ENCODE peak calls at places on chromosomes 16 and 17, in nine cellular contexts. Y, E, R, I, L, K, O, Q and F are unnamed samples.
A peak's percentile ranks its signal among the peaks of the same experiment; 100 is the strongest.

GRCh38 chr16:86836503-86837125 is 258.3 kb downstream of the FOXL1 start:
- DNase-seq in Y (no peak), E (no peak), R (no peak), I (no peak), L (no peak), K (no peak), O (no peak), Q (no peak), F (no peak)

GRCh38 chr16:25038239-25038954 is 23.2 kb upstream of the ARHGAP17 start:
- DNase-seq in Y (no peak), E (no peak), R (peak; percentile 45), I (no peak), L (no peak), K (no peak), O (no peak), Q (no peak), F (no peak)

GRCh38 chr16:2507052-2507678 is 6.6 kb upstream of the ATP6V0C start:
- DNase-seq in Y (no peak), E (peak; percentile 85), R (peak; percentile 81), I (no peak), L (no peak), K (no peak), O (no peak), Q (peak; percentile 65), F (peak; percentile 45)

GRCh38 chr16:81576696-81577095 is 132.1 kb downstream of the CMIP start:
- DNase-seq in Y (no peak), E (no peak), R (no peak), I (no peak), L (no peak), K (no peak), O (no peak), Q (no peak), F (no peak)

GRCh38 chr16:8572919-8573724 is 17.2 kb downstream of the TMEM114 start:
- DNase-seq in Y (peak; percentile 42), E (no peak), R (peak; percentile 46), I (no peak), L (peak; percentile 29), K (no peak), O (peak; percentile 41), Q (peak; percentile 41), F (no peak)

GRCh38 chr16:49959552-49960277 is 65.3 kb upstream of the CNEP1R1 start:
- DNase-seq in Y (no peak), E (no peak), R (no peak), I (no peak), L (no peak), K (no peak), O (peak; percentile 59), Q (no peak), F (no peak)

GRCh38 chr16:84074721-84075120 is 32.1 kb upstream of the SLC38A8 start:
- DNase-seq in Y (no peak), E (no peak), R (no peak), I (no peak), L (no peak), K (no peak), O (no peak), Q (no peak), F (no peak)

GRCh38 chr16:81276323-81276722 is 37.8 kb downstream of the BCO1 start:
- DNase-seq in Y (no peak), E (no peak), R (no peak), I (no peak), L (no peak), K (no peak), O (no peak), Q (no peak), F (no peak)

GRCh38 chr17:78879679-78880186 is 23.3 kb downstream of the CEP295NL start:
- DNase-seq in Y (peak; percentile 66), E (peak; percentile 76), R (no peak), I (no peak), L (no peak), K (peak; percentile 20), O (no peak), Q (no peak), F (peak; percentile 81)

GRCh38 chr17:9475259-9475658 is 100.4 kb downstream of the STX8 start:
- DNase-seq in Y (no peak), E (no peak), R (no peak), I (no peak), L (no peak), K (no peak), O (no peak), Q (no peak), F (no peak)

GRCh38 chr16:23905027-23905426 is 69.2 kb downstream of the PRKCB start:
- DNase-seq in Y (peak; percentile 80), E (no peak), R (no peak), I (peak; percentile 70), L (no peak), K (no peak), O (peak; percentile 84), Q (no peak), F (peak; percentile 63)

GRCh38 chr16:57669476-57670162 is 1.5 kb downstream of the ADGRG3 start:
- DNase-seq in Y (no peak), E (no peak), R (no peak), I (no peak), L (no peak), K (no peak), O (no peak), Q (no peak), F (no peak)

GRCh38 chr16:52068447-52069074 is 478.4 kb downstream of the TOX3 start:
- DNase-seq in Y (peak; percentile 66), E (no peak), R (no peak), I (no peak), L (no peak), K (no peak), O (peak; percentile 51), Q (peak; percentile 10), F (no peak)

GRCh38 chr16:85945424-85945751 is 46.4 kb downstream of the IRF8 start:
- DNase-seq in Y (no peak), E (no peak), R (no peak), I (no peak), L (no peak), K (no peak), O (no peak), Q (no peak), F (no peak)

GRCh38 chr16:74700206-74701040 is at the start of gene MLKL:
- DNase-seq in Y (peak; percentile 58), E (peak; percentile 83), R (peak; percentile 53), I (peak; percentile 78), L (peak; percentile 31), K (peak; percentile 64), O (peak; percentile 44), Q (peak; percentile 35), F (peak; percentile 85)

GRCh38 chr16:79089735-79090284 is 510.7 kb downstream of the MAF start:
- DNase-seq in Y (no peak), E (no peak), R (peak; percentile 10), I (no peak), L (no peak), K (peak; percentile 37), O (no peak), Q (peak; percentile 80), F (peak; percentile 44)

GRCh38 chr16:31351937-31352315 is 3.0 kb upstream of the ITGAX start:
- DNase-seq in Y (no peak), E (no peak), R (no peak), I (no peak), L (no peak), K (no peak), O (no peak), Q (no peak), F (peak; percentile 74)

GRCh38 chr16:9900576-9900975 is 281.7 kb downstream of the GRIN2A start:
- DNase-seq in Y (no peak), E (no peak), R (no peak), I (no peak), L (no peak), K (no peak), O (no peak), Q (no peak), F (no peak)

GRCh38 chr17:43814714-43815113 is 18.2 kb downstream of the MPP3 start:
- DNase-seq in Y (no peak), E (no peak), R (no peak), I (no peak), L (no peak), K (no peak), O (no peak), Q (no peak), F (no peak)
- H3K27ac ChIP-seq in Y (no peak overlapping the region), E (no peak overlapping the region), R (no peak overlapping the region), I (no peak overlapping the region), L (no peak overlapping the region), K (no peak overlapping the region), O (no peak overlapping the region), Q (no peak overlapping the region), F (no peak overlapping the region)

DNA sequence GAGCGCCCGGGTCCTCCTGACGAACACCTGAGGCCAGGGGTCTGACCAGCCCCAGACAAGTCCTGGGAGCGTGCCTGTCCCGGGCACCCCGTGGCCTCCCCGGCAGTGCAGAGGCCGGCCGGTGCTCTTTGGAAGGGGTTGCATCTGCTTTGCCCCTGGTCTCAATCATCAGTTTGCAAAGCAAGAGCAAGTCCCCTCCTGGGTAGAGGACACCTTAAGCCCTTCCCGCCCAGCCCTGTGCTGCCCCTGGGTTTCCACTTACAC is 11.6 kb upstream of the CAPN15 start:
- DNase-seq in Y (no peak), E (no peak), R (no peak), I (no peak), L (no peak), K (no peak), O (no peak), Q (no peak), F (peak; percentile 66)
- H3K4me1 ChIP-seq in Y (no peaks in the 10 kb centered on the region), E (no peaks in the 10 kb centered on the region), R (no peaks in the 10 kb centered on the region), I (no peaks in the 10 kb centered on the region), L (no peaks in the 10 kb centered on the region), K (no peaks in the 10 kb centered on the region), O (no peaks in the 10 kb centered on the region), Q (no peaks in the 10 kb centered on the region), F (no peaks in the 10 kb centered on the region)

DNA sequence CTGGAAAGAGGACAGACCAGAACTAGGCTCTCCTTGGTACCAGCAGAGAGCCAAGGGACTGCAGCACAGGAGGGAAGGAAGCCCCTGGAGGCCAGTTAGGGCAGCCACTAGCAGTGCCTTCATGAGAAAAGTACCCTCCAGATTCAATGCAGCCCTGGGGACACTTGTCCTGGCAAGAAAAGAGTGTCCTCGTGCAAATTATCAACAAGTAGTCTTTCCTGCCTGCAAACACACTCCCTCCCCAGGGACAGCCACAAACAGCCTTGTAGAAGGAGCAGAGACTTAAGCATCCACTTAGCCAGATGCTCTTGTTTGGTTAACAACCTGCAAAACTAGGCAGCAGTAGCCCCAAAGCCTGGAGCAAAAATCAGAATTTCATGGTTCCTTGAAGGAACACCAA is 24.3 kb downstream of the CENPV start:
- DNase-seq in Y (no peak), E (no peak), R (no peak), I (peak; percentile 21), L (no peak), K (no peak), O (no peak), Q (no peak), F (peak; percentile 21)
- TF ChIP-seq CTCF in Y (no peak), E (no peak), R (no peak), I (no peak), L (no peak), K (no peak), O (no peak), Q (no peak), F (no peak)

DNA sequence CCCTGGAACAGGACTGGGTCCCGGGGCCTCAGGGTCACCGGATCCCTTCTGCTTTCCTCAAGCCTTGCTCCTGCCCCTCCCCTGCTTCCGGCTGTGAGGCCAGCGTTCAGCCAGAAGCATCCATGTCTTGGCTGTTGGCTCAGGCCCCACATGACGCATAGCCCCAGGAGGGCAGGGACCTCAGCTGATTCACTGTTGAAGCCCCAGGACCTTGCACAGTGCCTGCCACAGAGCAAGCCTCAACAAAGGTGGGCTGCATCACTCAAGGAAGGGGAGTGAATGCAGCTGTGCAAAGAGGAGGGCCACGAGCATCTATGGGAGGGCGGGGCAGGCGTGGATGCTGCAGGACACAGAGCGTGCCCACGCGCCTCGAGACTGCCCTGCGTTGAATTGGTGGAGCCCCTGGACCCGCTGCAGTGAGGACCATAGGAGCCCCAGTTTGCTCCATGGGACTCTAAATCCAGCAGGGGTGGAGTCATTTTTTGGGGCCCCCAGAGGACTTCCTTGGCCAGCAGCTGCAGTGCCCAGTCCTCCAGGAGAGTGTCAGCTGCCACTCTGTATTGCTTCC is 28.2 kb upstream of the ITGA3 start:
- DNase-seq in Y (peak; percentile 67), E (peak; percentile 80), R (no peak), I (peak; percentile 96), L (peak; percentile 84), K (no peak), O (no peak), Q (no peak), F (peak; percentile 74)
- H3K27ac ChIP-seq in Y (no peak overlapping the region), E (peak overlapping the region; percentile 60), R (no peak overlapping the region), I (peak overlapping the region; percentile 89), L (peak overlapping the region; percentile 93), K (no peak overlapping the region), O (no peak overlapping the region), Q (no peak overlapping the region), F (peak overlapping the region; percentile 81)